ENCODE peak calls at places on chromosomes 5 and 9, in six cellular contexts. Q is activated T-cell treated with anti-CD3 and anti-CD28 coated beads for 1 hour, D is K562, F is iris pigment epithelial cell, I is KBM-7, Y is fibroblast of the conjunctiva. X is an unnamed sample.

GRCh38 chr9:33159058-33159759 is 7.9 kb downstream of the B4GALT1 start:
- DNase-seq in F (peak; percentile 58), Y (no peak), Q (no peak), I (peak; percentile 86), D (peak; percentile 54), X (peak; percentile 46)

GRCh38 chr9:91192785-91193657 is 168.7 kb downstream of the AUH start:
- DNase-seq in Q (no peak), Y (peak; percentile 93), D (peak; percentile 79), F (peak; percentile 99), I (peak; percentile 86), X (peak; percentile 70)

GRCh38 chr5:171442287-171443042 is 23.0 kb downstream of the FGF18 start:
- DNase-seq in F (peak; percentile 69), I (peak; percentile 18), Q (no peak), Y (no peak), D (peak; percentile 45), X (peak; percentile 30)

GRCh38 chr5:66242050-66242449 is 98.0 kb downstream of the SREK1 start:
- DNase-seq in Y (no peak), F (no peak), D (no peak), I (no peak), Q (no peak), X (no peak)

GRCh38 chr9:128259156-128259555 is 16.7 kb downstream of the GOLGA2 start:
- DNase-seq in I (no peak), Y (no peak), D (no peak), Q (no peak), F (no peak), X (no peak)

GRCh38 chr5:40502736-40503135 is 177.0 kb upstream of the PTGER4 start:
- DNase-seq in Q (no peak), F (no peak), Y (no peak), D (no peak), I (no peak), X (peak; percentile 71)

GRCh38 chr5:87411586-87412416 is 929 bp downstream of the CCNH start:
- DNase-seq in F (peak; percentile 47), D (peak; percentile 33), I (peak; percentile 69), Y (no peak), Q (no peak), X (peak; percentile 70)

GRCh38 chr5:23389543-23390215 is 117.7 kb upstream of the PRDM9 start:
- DNase-seq in I (no peak), Q (no peak), D (no peak), F (no peak), Y (no peak), X (no peak)

GRCh38 chr9:132840980-132841379 is 37.1 kb downstream of the AK8 start:
- DNase-seq in Q (no peak), F (no peak), Y (no peak), D (no peak), I (no peak), X (no peak)

GRCh38 chr5:96807099-96807654 is 568 bp downstream of the ERAP1 start:
- DNase-seq in Y (peak; percentile 42), Q (no peak), D (peak; percentile 70), F (peak; percentile 60), I (peak; percentile 63), X (peak; percentile 66)

GRCh38 chr9:79221084-79221483 is 350.7 kb upstream of the TLE4 start:
- DNase-seq in Q (no peak), D (no peak), F (peak; percentile 95), I (no peak), Y (peak; percentile 79), X (no peak)

GRCh38 chr9:96721731-96722429 is 56.0 kb downstream of the ZNF510 start:
- DNase-seq in F (no peak), Q (no peak), D (no peak), Y (no peak), I (no peak), X (no peak)

GRCh38 chr5:83265318-83265717 is 188.0 kb downstream of the XRCC4 start:
- DNase-seq in D (no peak), F (peak; percentile 62), Q (no peak), Y (no peak), I (no peak), X (no peak)

GRCh38 chr5:55600536-55601208 is 65.9 kb upstream of the PLPP1 start:
- DNase-seq in Q (no peak), F (peak; percentile 78), I (peak; percentile 76), Y (peak; percentile 67), D (no peak), X (peak; percentile 54)

GRCh38 chr9:110255417-110256141 is 728 bp downstream of the TXN start:
- DNase-seq in I (peak; percentile 59), F (peak; percentile 53), Q (peak; percentile 4), Y (no peak), D (peak; percentile 51), X (no peak)

GRCh38 chr5:111984044-111984443 is 227.1 kb upstream of the NREP start:
- DNase-seq in Q (no peak), Y (no peak), F (peak; percentile 88), D (no peak), I (peak; percentile 20), X (no peak)

GRCh38 chr9:99197124-99197630 is 24.6 kb downstream of the ALG2 start:
- DNase-seq in Q (no peak), I (no peak), Y (no peak), D (no peak), F (no peak), X (no peak)

GRCh38 chr9:2195211-2195610 is 180.1 kb downstream of the SMARCA2 start:
- DNase-seq in I (no peak), Y (no peak), Q (no peak), D (no peak), F (no peak), X (no peak)

GRCh38 chr9:135949666-135950134 is 11.5 kb downstream of the UBAC1 start:
- DNase-seq in I (no peak), D (no peak), Y (no peak), Q (no peak), F (no peak), X (no peak)

GRCh38 chr9:126417007-126417406 is 90.4 kb downstream of the MVB12B start:
- DNase-seq in Y (no peak), F (no peak), I (no peak), D (no peak), Q (no peak), X (no peak)

GRCh38 chr9:98375138-98375726 is 119.8 kb upstream of the TBC1D2 start:
- DNase-seq in Q (no peak), I (peak; percentile 3), D (peak; percentile 55), F (peak; percentile 73), Y (no peak), X (no peak)

GRCh38 chr5:219492-219891 is 1.4 kb downstream of the SDHA start:
- DNase-seq in F (peak; percentile 49), Q (peak; percentile 10), D (no peak), Y (no peak), I (peak; percentile 38), X (peak; percentile 10)

GRCh38 chr5:30401479-30402058 is 791.9 kb upstream of the CDH6 start:
- DNase-seq in Y (peak; percentile 16), Q (no peak), F (peak; percentile 51), I (peak; percentile 43), D (no peak), X (peak; percentile 41)

GRCh38 chr9:106438928-106439327 is 424.0 kb upstream of the ZNF462 start:
- DNase-seq in D (no peak), F (no peak), Q (no peak), I (no peak), Y (no peak), X (no peak)

GRCh38 chr5:133801431-133801830 is 167.0 kb downstream of the C5orf15 start:
- DNase-seq in Q (no peak), F (no peak), I (no peak), Y (no peak), D (no peak), X (no peak)

GRCh38 chr5:36450229-36451024 is 148.7 kb upstream of the RANBP3L start:
- DNase-seq in D (no peak), Q (no peak), Y (no peak), F (peak; percentile 51), I (no peak), X (no peak)